ENCODE peak calls at places on chromosomes 2 and 18, in five cellular contexts. E, I, O, M and Z are unnamed samples.

GRCh38 chr2:42163444-42164045 is 5.6 kb upstream of the EML4 start:
- DNase-seq in I (no peak), E (no peak), M (no peak), O (no peak), Z (peak; percentile 51)

GRCh38 chr2:55707751-55708150 is 14.1 kb upstream of the PNPT1 start:
- DNase-seq in M (no peak), E (no peak), I (no peak), O (peak; percentile 64), Z (no peak)

GRCh38 chr2:69340101-69340775 is 46.8 kb downstream of the GFPT1 start:
- DNase-seq in O (no peak), I (no peak), E (no peak), M (peak; percentile 61), Z (peak; percentile 23)

GRCh38 chr2:70685771-70686171 is 82.2 kb downstream of the ADD2 start:
- DNase-seq in E (no peak), M (no peak), I (no peak), O (peak; percentile 86), Z (no peak)

GRCh38 chr2:157786663-157787363 is 89.3 kb downstream of the ACVR1 start:
- DNase-seq in M (peak; percentile 37), O (no peak), I (no peak), E (no peak), Z (no peak)

GRCh38 chr18:2186967-2187366 is 384.3 kb downstream of the METTL4 start:
- DNase-seq in O (no peak), E (no peak), M (no peak), I (no peak), Z (no peak)

GRCh38 chr2:54966165-54966819 is 84.0 kb downstream of the RTN4 start:
- DNase-seq in I (no peak), O (no peak), E (no peak), M (no peak), Z (peak; percentile 57)

GRCh38 chr2:10234409-10235094 is 68.2 kb upstream of the HPCAL1 start:
- DNase-seq in M (peak; percentile 18), I (no peak), E (no peak), O (no peak), Z (no peak)

GRCh38 chr2:73762571-73762970 is 17.3 kb downstream of the DUSP11 start:
- DNase-seq in E (no peak), M (no peak), I (no peak), O (no peak), Z (no peak)

GRCh38 chr2:241629762-241630435 is 7.1 kb downstream of the THAP4 start:
- DNase-seq in E (no peak), M (peak; percentile 83), I (no peak), O (peak; percentile 77), Z (peak; percentile 77)

GRCh38 chr2:207475546-207475945 is 54.2 kb upstream of the CREB1 start:
- DNase-seq in I (no peak), M (peak; percentile 41), O (peak; percentile 81), E (no peak), Z (no peak)

GRCh38 chr2:184692137-184692734 is 93.9 kb downstream of the ZNF804A start:
- DNase-seq in I (no peak), E (no peak), M (peak; percentile 11), O (no peak), Z (peak; percentile 13)

GRCh38 chr2:230714122-230714453 is 1.4 kb downstream of the CAB39 start:
- DNase-seq in O (peak; percentile 61), M (peak; percentile 79), I (peak; percentile 30), E (peak; percentile 22), Z (peak; percentile 87)

GRCh38 chr2:226799976-226800940 is 638 bp upstream of the IRS1 start:
- DNase-seq in I (no peak), O (peak; percentile 69), E (no peak), M (peak; percentile 34), Z (peak; percentile 53)

GRCh38 chr2:182951948-182952663 is 85.7 kb upstream of the FRZB start:
- DNase-seq in O (no peak), E (no peak), M (peak; percentile 72), I (no peak), Z (no peak)

GRCh38 chr2:19123556-19123955 is 234.9 kb downstream of the OSR1 start:
- DNase-seq in O (no peak), M (no peak), I (no peak), E (no peak), Z (no peak)

GRCh38 chr2:69017080-69017479 is 4.1 kb downstream of the ANTXR1 start:
- DNase-seq in M (peak; percentile 80), O (no peak), I (no peak), E (no peak), Z (peak; percentile 62)

GRCh38 chr2:179720173-179720772 is 141.1 kb downstream of the ZNF385B start:
- DNase-seq in M (no peak), I (no peak), E (no peak), O (no peak), Z (no peak)

GRCh38 chr2:180017764-180018163 is 10.7 kb upstream of the CWC22 start:
- DNase-seq in O (no peak), M (peak; percentile 44), I (no peak), E (no peak), Z (peak; percentile 94)